ENCODE peak calls at places on chromosomes 11 and 22, in six cellular contexts. One of them, this sample, is unnamed.

GRCh38 chr11:129374081-129374992 is 1.3 kb upstream of the BARX2 start:
- DNase-seq in naive thymus-derived CD8-positive, alpha-beta T cell: no peak
- DNase-seq in activated T-helper 1 cell treated with anti-CD3 and anti-CD28 coated beads, Interleukin-12 subunit alpha, Interleukin-12 subunit beta, Interleukin-2, Interleukin-4 antibody, amounts not matched to agents 30 ng/mL and 10 ng/mL and 1 ng/mL, durations not matched to agents 14 hours and 24 hours and 36 hours: no peak
- DNase-seq in fibroblast of villous mesenchyme: no peak
- DNase-seq in Peyer's patch: no peak
- DNase-seq in epithelial cell of prostate: no peak
- DNase-seq in this sample: no peak

GRCh38 chr11:134949716-134950115 is 537.7 kb upstream of the B3GAT1 start:
- DNase-seq in fibroblast of villous mesenchyme: no peak
- DNase-seq in epithelial cell of prostate: no peak
- DNase-seq in activated T-helper 1 cell treated with anti-CD3 and anti-CD28 coated beads, Interleukin-12 subunit alpha, Interleukin-12 subunit beta, Interleukin-2, Interleukin-4 antibody, amounts not matched to agents 30 ng/mL and 10 ng/mL and 1 ng/mL, durations not matched to agents 14 hours and 24 hours and 36 hours: no peak
- DNase-seq in Peyer's patch: no peak
- DNase-seq in naive thymus-derived CD8-positive, alpha-beta T cell: no peak
- DNase-seq in this sample: no peak

GRCh38 chr11:103228807-103229206 is 119.6 kb downstream of the DYNC2H1 start:
- DNase-seq in naive thymus-derived CD8-positive, alpha-beta T cell: no peak
- DNase-seq in fibroblast of villous mesenchyme: peak
- DNase-seq in epithelial cell of prostate: no peak
- DNase-seq in Peyer's patch: no peak
- DNase-seq in activated T-helper 1 cell treated with anti-CD3 and anti-CD28 coated beads, Interleukin-12 subunit alpha, Interleukin-12 subunit beta, Interleukin-2, Interleukin-4 antibody, amounts not matched to agents 30 ng/mL and 10 ng/mL and 1 ng/mL, durations not matched to agents 14 hours and 24 hours and 36 hours: no peak
- DNase-seq in this sample: no peak

GRCh38 chr22:31850135-31850534 is 94.2 kb upstream of the YWHAH start:
- DNase-seq in epithelial cell of prostate: no peak
- DNase-seq in naive thymus-derived CD8-positive, alpha-beta T cell: no peak
- DNase-seq in activated T-helper 1 cell treated with anti-CD3 and anti-CD28 coated beads, Interleukin-12 subunit alpha, Interleukin-12 subunit beta, Interleukin-2, Interleukin-4 antibody, amounts not matched to agents 30 ng/mL and 10 ng/mL and 1 ng/mL, durations not matched to agents 14 hours and 24 hours and 36 hours: no peak
- DNase-seq in fibroblast of villous mesenchyme: no peak
- DNase-seq in Peyer's patch: no peak
- DNase-seq in this sample: no peak

GRCh38 chr22:38674888-38675287 is 6.9 kb upstream of the TOMM22 start:
- DNase-seq in activated T-helper 1 cell treated with anti-CD3 and anti-CD28 coated beads, Interleukin-12 subunit alpha, Interleukin-12 subunit beta, Interleukin-2, Interleukin-4 antibody, amounts not matched to agents 30 ng/mL and 10 ng/mL and 1 ng/mL, durations not matched to agents 14 hours and 24 hours and 36 hours: no peak
- DNase-seq in Peyer's patch: no peak
- DNase-seq in epithelial cell of prostate: no peak
- DNase-seq in fibroblast of villous mesenchyme: no peak
- DNase-seq in naive thymus-derived CD8-positive, alpha-beta T cell: no peak
- DNase-seq in this sample: no peak

GRCh38 chr11:122664188-122664587 is 8.7 kb downstream of the UBASH3B start:
- DNase-seq in fibroblast of villous mesenchyme: no peak
- DNase-seq in Peyer's patch: no peak
- DNase-seq in naive thymus-derived CD8-positive, alpha-beta T cell: no peak
- DNase-seq in activated T-helper 1 cell treated with anti-CD3 and anti-CD28 coated beads, Interleukin-12 subunit alpha, Interleukin-12 subunit beta, Interleukin-2, Interleukin-4 antibody, amounts not matched to agents 30 ng/mL and 10 ng/mL and 1 ng/mL, durations not matched to agents 14 hours and 24 hours and 36 hours: no peak
- DNase-seq in epithelial cell of prostate: no peak
- DNase-seq in this sample: no peak

GRCh38 chr11:133787379-133788103 is 57.8 kb downstream of the SPATA19 start:
- DNase-seq in epithelial cell of prostate: no peak
- DNase-seq in Peyer's patch: no peak
- DNase-seq in fibroblast of villous mesenchyme: no peak
- DNase-seq in activated T-helper 1 cell treated with anti-CD3 and anti-CD28 coated beads, Interleukin-12 subunit alpha, Interleukin-12 subunit beta, Interleukin-2, Interleukin-4 antibody, amounts not matched to agents 30 ng/mL and 10 ng/mL and 1 ng/mL, durations not matched to agents 14 hours and 24 hours and 36 hours: no peak
- DNase-seq in naive thymus-derived CD8-positive, alpha-beta T cell: no peak
- DNase-seq in this sample: no peak

GRCh38 chr11:116406042-116406441 is 366.7 kb downstream of the BUD13 start:
- DNase-seq in epithelial cell of prostate: peak
- DNase-seq in naive thymus-derived CD8-positive, alpha-beta T cell: no peak
- DNase-seq in activated T-helper 1 cell treated with anti-CD3 and anti-CD28 coated beads, Interleukin-12 subunit alpha, Interleukin-12 subunit beta, Interleukin-2, Interleukin-4 antibody, amounts not matched to agents 30 ng/mL and 10 ng/mL and 1 ng/mL, durations not matched to agents 14 hours and 24 hours and 36 hours: no peak
- DNase-seq in fibroblast of villous mesenchyme: no peak
- DNase-seq in Peyer's patch: no peak
- DNase-seq in this sample: no peak

GRCh38 chr11:83574516-83574915 is 288.3 kb upstream of the CCDC90B start:
- DNase-seq in epithelial cell of prostate: peak
- DNase-seq in Peyer's patch: no peak
- DNase-seq in fibroblast of villous mesenchyme: peak
- DNase-seq in naive thymus-derived CD8-positive, alpha-beta T cell: no peak
- DNase-seq in activated T-helper 1 cell treated with anti-CD3 and anti-CD28 coated beads, Interleukin-12 subunit alpha, Interleukin-12 subunit beta, Interleukin-2, Interleukin-4 antibody, amounts not matched to agents 30 ng/mL and 10 ng/mL and 1 ng/mL, durations not matched to agents 14 hours and 24 hours and 36 hours: no peak
- DNase-seq in this sample: no peak

GRCh38 chr11:126112547-126112946 is 49.9 kb upstream of the CDON start:
- DNase-seq in Peyer's patch: no peak
- DNase-seq in fibroblast of villous mesenchyme: peak
- DNase-seq in epithelial cell of prostate: no peak
- DNase-seq in naive thymus-derived CD8-positive, alpha-beta T cell: no peak
- DNase-seq in activated T-helper 1 cell treated with anti-CD3 and anti-CD28 coated beads, Interleukin-12 subunit alpha, Interleukin-12 subunit beta, Interleukin-2, Interleukin-4 antibody, amounts not matched to agents 30 ng/mL and 10 ng/mL and 1 ng/mL, durations not matched to agents 14 hours and 24 hours and 36 hours: no peak
- DNase-seq in this sample: no peak

GRCh38 chr22:18147791-18148507 is 2.0 kb upstream of the USP18 start:
- DNase-seq in Peyer's patch: no peak
- DNase-seq in naive thymus-derived CD8-positive, alpha-beta T cell: no peak
- DNase-seq in epithelial cell of prostate: no peak
- DNase-seq in fibroblast of villous mesenchyme: no peak
- DNase-seq in activated T-helper 1 cell treated with anti-CD3 and anti-CD28 coated beads, Interleukin-12 subunit alpha, Interleukin-12 subunit beta, Interleukin-2, Interleukin-4 antibody, amounts not matched to agents 30 ng/mL and 10 ng/mL and 1 ng/mL, durations not matched to agents 14 hours and 24 hours and 36 hours: no peak
- DNase-seq in this sample: no peak

GRCh38 chr11:57597971-57598830 is 716 bp downstream of the SERPING1 start:
- DNase-seq in epithelial cell of prostate: no peak
- DNase-seq in Peyer's patch: no peak
- DNase-seq in activated T-helper 1 cell treated with anti-CD3 and anti-CD28 coated beads, Interleukin-12 subunit alpha, Interleukin-12 subunit beta, Interleukin-2, Interleukin-4 antibody, amounts not matched to agents 30 ng/mL and 10 ng/mL and 1 ng/mL, durations not matched to agents 14 hours and 24 hours and 36 hours: no peak
- DNase-seq in fibroblast of villous mesenchyme: peak
- DNase-seq in naive thymus-derived CD8-positive, alpha-beta T cell: no peak
- DNase-seq in this sample: no peak

GRCh38 chr11:41400124-41400523 is 59.3 kb downstream of the LRRC4C start:
- DNase-seq in naive thymus-derived CD8-positive, alpha-beta T cell: no peak
- DNase-seq in fibroblast of villous mesenchyme: no peak
- DNase-seq in activated T-helper 1 cell treated with anti-CD3 and anti-CD28 coated beads, Interleukin-12 subunit alpha, Interleukin-12 subunit beta, Interleukin-2, Interleukin-4 antibody, amounts not matched to agents 30 ng/mL and 10 ng/mL and 1 ng/mL, durations not matched to agents 14 hours and 24 hours and 36 hours: no peak
- DNase-seq in epithelial cell of prostate: no peak
- DNase-seq in Peyer's patch: no peak
- DNase-seq in this sample: no peak

GRCh38 chr11:130427049-130427388 is 1.4 kb downstream of the ADAMTS8 start:
- DNase-seq in activated T-helper 1 cell treated with anti-CD3 and anti-CD28 coated beads, Interleukin-12 subunit alpha, Interleukin-12 subunit beta, Interleukin-2, Interleukin-4 antibody, amounts not matched to agents 30 ng/mL and 10 ng/mL and 1 ng/mL, durations not matched to agents 14 hours and 24 hours and 36 hours: no peak
- DNase-seq in fibroblast of villous mesenchyme: no peak
- DNase-seq in epithelial cell of prostate: no peak
- DNase-seq in naive thymus-derived CD8-positive, alpha-beta T cell: no peak
- DNase-seq in Peyer's patch: no peak
- DNase-seq in this sample: no peak

GRCh38 chr11:8059571-8060011 is 21.4 kb upstream of the TUB start:
- DNase-seq in naive thymus-derived CD8-positive, alpha-beta T cell: no peak
- DNase-seq in fibroblast of villous mesenchyme: peak
- DNase-seq in activated T-helper 1 cell treated with anti-CD3 and anti-CD28 coated beads, Interleukin-12 subunit alpha, Interleukin-12 subunit beta, Interleukin-2, Interleukin-4 antibody, amounts not matched to agents 30 ng/mL and 10 ng/mL and 1 ng/mL, durations not matched to agents 14 hours and 24 hours and 36 hours: no peak
- DNase-seq in Peyer's patch: no peak
- DNase-seq in epithelial cell of prostate: no peak
- DNase-seq in this sample: no peak

GRCh38 chr11:8028766-8029165 is 41.6 kb downstream of the EIF3F start:
- DNase-seq in Peyer's patch: no peak
- DNase-seq in fibroblast of villous mesenchyme: no peak
- DNase-seq in epithelial cell of prostate: no peak
- DNase-seq in naive thymus-derived CD8-positive, alpha-beta T cell: no peak
- DNase-seq in activated T-helper 1 cell treated with anti-CD3 and anti-CD28 coated beads, Interleukin-12 subunit alpha, Interleukin-12 subunit beta, Interleukin-2, Interleukin-4 antibody, amounts not matched to agents 30 ng/mL and 10 ng/mL and 1 ng/mL, durations not matched to agents 14 hours and 24 hours and 36 hours: no peak
- DNase-seq in this sample: no peak

GRCh38 chr22:30863161-30863833 is 105.3 kb downstream of the MORC2 start:
- DNase-seq in Peyer's patch: no peak
- DNase-seq in epithelial cell of prostate: no peak
- DNase-seq in naive thymus-derived CD8-positive, alpha-beta T cell: no peak
- DNase-seq in fibroblast of villous mesenchyme: no peak
- DNase-seq in activated T-helper 1 cell treated with anti-CD3 and anti-CD28 coated beads, Interleukin-12 subunit alpha, Interleukin-12 subunit beta, Interleukin-2, Interleukin-4 antibody, amounts not matched to agents 30 ng/mL and 10 ng/mL and 1 ng/mL, durations not matched to agents 14 hours and 24 hours and 36 hours: no peak
- DNase-seq in this sample: no peak

GRCh38 chr11:84564180-84564866 is 1062.8 kb downstream of the DLG2 start:
- DNase-seq in Peyer's patch: peak
- DNase-seq in activated T-helper 1 cell treated with anti-CD3 and anti-CD28 coated beads, Interleukin-12 subunit alpha, Interleukin-12 subunit beta, Interleukin-2, Interleukin-4 antibody, amounts not matched to agents 30 ng/mL and 10 ng/mL and 1 ng/mL, durations not matched to agents 14 hours and 24 hours and 36 hours: no peak
- DNase-seq in epithelial cell of prostate: peak
- DNase-seq in naive thymus-derived CD8-positive, alpha-beta T cell: no peak
- DNase-seq in fibroblast of villous mesenchyme: peak
- DNase-seq in this sample: no peak

GRCh38 chr11:41003339-41003992 is 456.0 kb downstream of the LRRC4C start:
- DNase-seq in naive thymus-derived CD8-positive, alpha-beta T cell: no peak
- DNase-seq in epithelial cell of prostate: no peak
- DNase-seq in fibroblast of villous mesenchyme: no peak
- DNase-seq in Peyer's patch: no peak
- DNase-seq in activated T-helper 1 cell treated with anti-CD3 and anti-CD28 coated beads, Interleukin-12 subunit alpha, Interleukin-12 subunit beta, Interleukin-2, Interleukin-4 antibody, amounts not matched to agents 30 ng/mL and 10 ng/mL and 1 ng/mL, durations not matched to agents 14 hours and 24 hours and 36 hours: no peak
- DNase-seq in this sample: no peak

GRCh38 chr22:46681010-46681409 is 57.0 kb downstream of the CERK start:
- DNase-seq in naive thymus-derived CD8-positive, alpha-beta T cell: no peak
- DNase-seq in activated T-helper 1 cell treated with anti-CD3 and anti-CD28 coated beads, Interleukin-12 subunit alpha, Interleukin-12 subunit beta, Interleukin-2, Interleukin-4 antibody, amounts not matched to agents 30 ng/mL and 10 ng/mL and 1 ng/mL, durations not matched to agents 14 hours and 24 hours and 36 hours: no peak
- DNase-seq in fibroblast of villous mesenchyme: no peak
- DNase-seq in epithelial cell of prostate: no peak
- DNase-seq in Peyer's patch: no peak
- DNase-seq in this sample: no peak

GRCh38 chr11:104881117-104881794 is 17.0 kb downstream of the CASP12 start:
- DNase-seq in activated T-helper 1 cell treated with anti-CD3 and anti-CD28 coated beads, Interleukin-12 subunit alpha, Interleukin-12 subunit beta, Interleukin-2, Interleukin-4 antibody, amounts not matched to agents 30 ng/mL and 10 ng/mL and 1 ng/mL, durations not matched to agents 14 hours and 24 hours and 36 hours: no peak
- DNase-seq in fibroblast of villous mesenchyme: no peak
- DNase-seq in epithelial cell of prostate: no peak
- DNase-seq in naive thymus-derived CD8-positive, alpha-beta T cell: no peak
- DNase-seq in Peyer's patch: no peak
- DNase-seq in this sample: no peak

GRCh38 chr11:7574491-7575129 is 60.8 kb downstream of the PPFIBP2 start:
- DNase-seq in fibroblast of villous mesenchyme: no peak
- DNase-seq in Peyer's patch: no peak
- DNase-seq in activated T-helper 1 cell treated with anti-CD3 and anti-CD28 coated beads, Interleukin-12 subunit alpha, Interleukin-12 subunit beta, Interleukin-2, Interleukin-4 antibody, amounts not matched to agents 30 ng/mL and 10 ng/mL and 1 ng/mL, durations not matched to agents 14 hours and 24 hours and 36 hours: no peak
- DNase-seq in epithelial cell of prostate: no peak
- DNase-seq in naive thymus-derived CD8-positive, alpha-beta T cell: no peak
- DNase-seq in this sample: no peak

GRCh38 chr11:110573411-110573810 is 138.8 kb downstream of the ARHGAP20 start:
- DNase-seq in activated T-helper 1 cell treated with anti-CD3 and anti-CD28 coated beads, Interleukin-12 subunit alpha, Interleukin-12 subunit beta, Interleukin-2, Interleukin-4 antibody, amounts not matched to agents 30 ng/mL and 10 ng/mL and 1 ng/mL, durations not matched to agents 14 hours and 24 hours and 36 hours: no peak
- DNase-seq in epithelial cell of prostate: no peak
- DNase-seq in fibroblast of villous mesenchyme: no peak
- DNase-seq in Peyer's patch: no peak
- DNase-seq in naive thymus-derived CD8-positive, alpha-beta T cell: no peak
- DNase-seq in this sample: no peak

GRCh38 chr22:45889539-45890350 is 87.2 kb downstream of the WNT7B start:
- DNase-seq in fibroblast of villous mesenchyme: no peak
- DNase-seq in epithelial cell of prostate: no peak
- DNase-seq in Peyer's patch: no peak
- DNase-seq in naive thymus-derived CD8-positive, alpha-beta T cell: no peak
- DNase-seq in activated T-helper 1 cell treated with anti-CD3 and anti-CD28 coated beads, Interleukin-12 subunit alpha, Interleukin-12 subunit beta, Interleukin-2, Interleukin-4 antibody, amounts not matched to agents 30 ng/mL and 10 ng/mL and 1 ng/mL, durations not matched to agents 14 hours and 24 hours and 36 hours: no peak
- DNase-seq in this sample: no peak

GRCh38 chr11:61766353-61766841 is 14.0 kb downstream of the MYRF start:
- DNase-seq in naive thymus-derived CD8-positive, alpha-beta T cell: no peak
- DNase-seq in epithelial cell of prostate: no peak
- DNase-seq in fibroblast of villous mesenchyme: peak
- DNase-seq in activated T-helper 1 cell treated with anti-CD3 and anti-CD28 coated beads, Interleukin-12 subunit alpha, Interleukin-12 subunit beta, Interleukin-2, Interleukin-4 antibody, amounts not matched to agents 30 ng/mL and 10 ng/mL and 1 ng/mL, durations not matched to agents 14 hours and 24 hours and 36 hours: no peak
- DNase-seq in Peyer's patch: no peak
- DNase-seq in this sample: no peak

This sample was measured in CD4-positive, alpha-beta memory T cell.